ENCODE peak calls at places on chromosomes 13 and 19, in ten cellular contexts. A, M, R, N, W, K, E, Z, Q and L are unnamed samples.

GRCh38 chr19:42092350-42092749 is 16.4 kb downstream of the ZNF574 start:
- DNase-seq in A (peak; percentile 65), M (peak; percentile 45), R (no peak), N (no peak), W (peak; percentile 63), K (no peak), E (no peak), Z (peak; percentile 39), Q (no peak), L (no peak)

GRCh38 chr19:21604941-21605548 is 99.6 kb downstream of the ZNF429 start:
- DNase-seq in A (no peak), M (no peak), R (no peak), N (no peak), W (no peak), K (no peak), E (no peak), Z (no peak), Q (no peak), L (no peak)

GRCh38 chr13:91398413-91399188 is at the start of gene GPC5:
- DNase-seq in A (peak; percentile 85), M (peak; percentile 80), R (no peak), N (peak; percentile 76), W (peak; percentile 95), K (peak; percentile 68), E (peak; percentile 10), Z (peak; percentile 100), Q (no peak), L (peak; percentile 53)

GRCh38 chr13:38684714-38685113 is 2.2 kb upstream of the FREM2 start:
- DNase-seq in A (no peak), M (no peak), R (no peak), N (no peak), W (no peak), K (no peak), E (no peak), Z (no peak), Q (no peak), L (no peak)

GRCh38 chr13:99380921-99381645 is 73.9 kb upstream of the GPR183 start:
- DNase-seq in A (no peak), M (no peak), R (no peak), N (peak; percentile 48), W (no peak), K (no peak), E (no peak), Z (no peak), Q (no peak), L (no peak)

GRCh38 chr13:90623318-90624011 is 724.0 kb upstream of the MIR17HG start:
- DNase-seq in A (no peak), M (no peak), R (no peak), N (no peak), W (no peak), K (no peak), E (no peak), Z (no peak), Q (no peak), L (no peak)

GRCh38 chr13:108155185-108156106 is 59.9 kb downstream of the LIG4 start:
- DNase-seq in A (peak; percentile 74), M (peak; percentile 75), R (no peak), N (no peak), W (peak; percentile 55), K (no peak), E (peak; percentile 38), Z (peak; percentile 21), Q (peak; percentile 20), L (no peak)

GRCh38 chr13:35744566-35745203 is 268.2 kb upstream of the MAB21L1 start:
- DNase-seq in A (no peak), M (no peak), R (peak; percentile 62), N (no peak), W (no peak), K (no peak), E (no peak), Z (no peak), Q (no peak), L (no peak)

GRCh38 chr19:5698635-5699422 is 8.7 kb downstream of the RPL36 start:
- DNase-seq in A (no peak), M (no peak), R (no peak), N (peak; percentile 62), W (peak; percentile 42), K (no peak), E (no peak), Z (no peak), Q (no peak), L (no peak)

GRCh38 chr13:34076943-34077703 is 259.2 kb downstream of the RFC3 start:
- DNase-seq in A (no peak), M (no peak), R (no peak), N (no peak), W (peak; percentile 35), K (no peak), E (peak; percentile 7), Z (no peak), Q (no peak), L (no peak)

GRCh38 chr13:46197299-46197975 is 14.3 kb upstream of the LRRC63 start:
- DNase-seq in A (no peak), M (no peak), R (no peak), N (no peak), W (no peak), K (no peak), E (no peak), Z (no peak), Q (no peak), L (no peak)

GRCh38 chr19:47122359-47123335 is 8.0 kb upstream of the SAE1 start:
- DNase-seq in A (no peak), M (no peak), R (no peak), N (no peak), W (no peak), K (no peak), E (no peak), Z (no peak), Q (peak; percentile 72), L (no peak)

GRCh38 chr19:9044449-9044848 is 34.2 kb upstream of the MUC16 start:
- DNase-seq in A (no peak), M (no peak), R (no peak), N (no peak), W (no peak), K (no peak), E (no peak), Z (no peak), Q (no peak), L (no peak)

GRCh38 chr19:18086590-18087138 is at the start of gene IL12RB1:
- DNase-seq in A (peak; percentile 47), M (peak; percentile 42), R (no peak), N (no peak), W (no peak), K (no peak), E (no peak), Z (no peak), Q (no peak), L (no peak)
- H3K9me3 ChIP-seq in A (no peaks in the 10 kb centered on the region), M (no peaks in the 10 kb centered on the region), R (no peaks in the 10 kb centered on the region), N (no peaks in the 10 kb centered on the region), W (no peaks in the 10 kb centered on the region), K (no peaks in the 10 kb centered on the region), E (no peaks in the 10 kb centered on the region), Z (no peaks in the 10 kb centered on the region), Q (no peaks in the 10 kb centered on the region), L (no peaks in the 10 kb centered on the region)

GRCh38 chr19:19489804-19490204 is 25.5 kb downstream of the TSSK6 start:
- DNase-seq in A (no peak), M (peak; percentile 34), R (no peak), N (no peak), W (no peak), K (peak; percentile 75), E (no peak), Z (no peak), Q (no peak), L (no peak)

GRCh38 chr19:19492026-19492610 is 23.2 kb downstream of the TSSK6 start:
- DNase-seq in A (no peak), M (no peak), R (no peak), N (no peak), W (no peak), K (peak; percentile 62), E (no peak), Z (no peak), Q (no peak), L (no peak)

GRCh38 chr19:19488875-19489690 is 26.3 kb downstream of the TSSK6 start:
- DNase-seq in A (peak; percentile 79), M (peak; percentile 64), R (peak; percentile 94), N (peak; percentile 88), W (peak; percentile 82), K (peak; percentile 90), E (peak; percentile 89), Z (peak; percentile 80), Q (peak; percentile 64), L (peak; percentile 79)

GRCh38 chr19:19491321-19492025 is 23.9 kb downstream of the TSSK6 start:
- DNase-seq in A (no peak), M (no peak), R (no peak), N (no peak), W (no peak), K (peak; percentile 55), E (no peak), Z (no peak), Q (no peak), L (no peak)

GRCh38 chr19:19490247-19490968 is 24.9 kb downstream of the TSSK6 start:
- DNase-seq in A (peak; percentile 83), M (peak; percentile 79), R (peak; percentile 94), N (peak; percentile 90), W (peak; percentile 83), K (peak; percentile 87), E (peak; percentile 56), Z (peak; percentile 75), Q (peak; percentile 73), L (peak; percentile 70)
- TF ChIP-seq POLR2AphosphoS5 in A (no peak), M (no peak), R (no peak), N (no peak), W (no peak), K (peak; percentile 24), E (no peak), Z (no peak), Q (no peak), L (no peak)

DNA sequence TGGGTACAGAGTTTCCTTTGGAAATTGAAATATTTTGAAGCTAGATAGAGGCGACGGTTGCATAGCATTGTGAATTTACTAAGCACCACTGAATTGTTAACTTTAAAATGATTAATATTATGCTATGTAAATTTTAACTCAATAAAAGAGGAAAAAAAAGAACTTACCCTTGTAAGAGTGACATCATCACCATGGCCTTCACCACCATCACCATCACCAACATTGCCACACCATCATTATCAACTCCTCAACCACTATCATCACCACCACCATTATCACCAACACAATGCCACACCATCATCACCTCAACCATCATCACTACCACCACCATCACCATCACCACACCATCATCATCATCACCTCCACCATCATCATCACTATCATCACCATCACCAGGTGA is 113.9 kb downstream of the TUBA3C start:
- DNase-seq in A (no peak), M (no peak), R (no peak), N (no peak), W (no peak), K (no peak), E (no peak), Z (no peak), Q (no peak), L (no peak)
- H3K9me3 ChIP-seq in A (no peaks in the 10 kb centered on the region), M (peaks cover 38% of the 10 kb centered on the region), R (peaks cover 10% of the 10 kb centered on the region), N (no peaks in the 10 kb centered on the region), W (no peaks in the 10 kb centered on the region), K (peaks cover 28% of the 10 kb centered on the region), E (peaks cover 32% of the 10 kb centered on the region), Z (no peaks in the 10 kb centered on the region), Q (no peaks in the 10 kb centered on the region), L (peaks cover 3% of the 10 kb centered on the region)

DNA sequence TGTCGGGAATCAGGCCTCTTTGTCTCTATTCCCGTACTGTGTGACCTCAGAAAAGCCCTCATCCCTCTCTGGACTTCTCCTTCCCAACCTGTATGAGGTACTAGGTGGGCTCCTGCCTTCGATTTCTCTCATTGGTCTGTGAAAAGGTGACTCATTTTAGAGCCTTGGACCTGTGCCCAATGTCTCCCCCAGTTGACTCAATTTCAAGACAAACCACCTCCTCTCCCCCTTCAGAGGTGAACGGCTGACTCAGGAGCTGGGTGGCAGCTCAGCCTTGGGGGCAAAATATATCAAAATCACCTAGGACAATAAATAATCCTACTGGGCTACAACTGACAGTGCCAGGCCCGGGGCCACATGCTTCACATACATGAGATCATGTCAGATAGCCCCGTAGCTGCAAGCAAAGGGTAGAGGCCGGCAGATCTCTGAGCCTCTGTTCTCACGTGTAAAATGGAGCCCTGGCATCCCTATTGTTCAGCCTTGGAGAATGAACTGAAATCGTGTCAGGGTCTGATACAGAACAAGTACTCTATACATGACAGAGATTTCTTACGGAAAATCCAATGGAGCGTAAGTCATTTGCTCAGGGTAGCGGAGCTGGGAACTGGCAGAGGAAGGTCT is 543 bp downstream of the COQ8B start:
- DNase-seq in A (no peak), M (no peak), R (no peak), N (no peak), W (no peak), K (peak; percentile 87), E (peak; percentile 72), Z (peak; percentile 55), Q (no peak), L (peak; percentile 61)
- TF ChIP-seq POLR2AphosphoS5 in A (no peak), M (no peak), R (no peak), N (no peak), W (peak; percentile 69), K (no peak), E (no peak), Z (no peak), Q (no peak), L (no peak)